ENCODE peak calls at places on chromosomes 12 and 14, in five cellular contexts. X is GM23248, R is adipocyte, T is fibroblast of lung, G is mesenchymal stem cell. E is an unnamed sample.

GRCh38 chr12:45966486-45966885 is 23.9 kb downstream of the SCAF11 start:
- DNase-seq in X (peak; percentile 79), R (peak; percentile 80), T (peak; percentile 92), G (peak; percentile 46), E (no peak)

GRCh38 chr12:62613092-62613491 is 146.5 kb downstream of the MON2 start:
- DNase-seq in X (no peak), R (no peak), T (no peak), G (no peak), E (no peak)

GRCh38 chr12:78308701-78309100 is 478.0 kb downstream of the NAV3 start:
- DNase-seq in X (no peak), R (no peak), T (no peak), G (no peak), E (no peak)

GRCh38 chr12:64696065-64696741 is 63.0 kb downstream of the GNS start:
- DNase-seq in X (peak; percentile 58), R (peak; percentile 68), T (peak; percentile 19), G (peak; percentile 60), E (no peak)

GRCh38 chr14:40218282-40218941 is 786.2 kb upstream of the FBXO33 start:
- DNase-seq in X (no peak), R (no peak), T (no peak), G (no peak), E (no peak)

GRCh38 chr12:53676715-53677611 is 1.1 kb upstream of the ATP5MC2 start:
- DNase-seq in X (peak; percentile 66), R (peak; percentile 28), T (peak; percentile 35), G (peak; percentile 44), E (no peak)

GRCh38 chr12:98438826-98439225 is 76.6 kb upstream of the TMPO start:
- DNase-seq in X (peak; percentile 6), R (no peak), T (no peak), G (no peak), E (no peak)

GRCh38 chr14:77027538-77028383 is 747 bp downstream of the IRF2BPL start:
- DNase-seq in X (peak; percentile 86), R (peak; percentile 85), T (peak; percentile 82), G (peak; percentile 84), E (no peak)

GRCh38 chr14:100589760-100590469 is 2.7 kb upstream of the BEGAIN start:
- DNase-seq in X (no peak), R (no peak), T (no peak), G (no peak), E (no peak)

GRCh38 chr12:98646165-98646764 is 1.2 kb downstream of the APAF1 start:
- DNase-seq in X (peak; percentile 63), R (peak; percentile 57), T (peak; percentile 54), G (peak; percentile 57), E (no peak)

GRCh38 chr14:53613404-53614253 is 343.0 kb downstream of the BMP4 start:
- DNase-seq in X (no peak), R (no peak), T (peak; percentile 71), G (peak; percentile 76), E (no peak)

GRCh38 chr12:109447482-109447881 is 29.6 kb downstream of the KCTD10 start:
- DNase-seq in X (no peak), R (no peak), T (no peak), G (no peak), E (no peak)

GRCh38 chr14:42391146-42391821 is 784.6 kb downstream of the LRFN5 start:
- DNase-seq in X (no peak), R (no peak), T (no peak), G (no peak), E (no peak)

GRCh38 chr12:1884651-1885050 is 33.8 kb downstream of the CACNA2D4 start:
- DNase-seq in X (no peak), R (no peak), T (no peak), G (no peak), E (no peak)

GRCh38 chr14:23147676-23148075 is 28.6 kb upstream of the CEBPE start:
- DNase-seq in X (peak; percentile 64), R (peak; percentile 58), T (peak; percentile 49), G (peak; percentile 58), E (no peak)

GRCh38 chr14:52877628-52878027 is 73.2 kb downstream of the FERMT2 start:
- DNase-seq in X (peak; percentile 74), R (peak; percentile 60), T (peak; percentile 80), G (peak; percentile 54), E (no peak)

GRCh38 chr12:30877110-30877875 is 49.3 kb upstream of the TSPAN11 start:
- DNase-seq in X (no peak), R (no peak), T (no peak), G (no peak), E (no peak)

GRCh38 chr14:100476012-100476822 is 111.0 kb downstream of the BEGAIN start:
- DNase-seq in X (peak; percentile 95), R (peak; percentile 80), T (peak; percentile 100), G (peak; percentile 93), E (no peak)

GRCh38 chr12:109109756-109110350 is 6.5 kb upstream of the ACACB start:
- DNase-seq in X (no peak), R (no peak), T (no peak), G (no peak), E (no peak)

GRCh38 chr14:91354979-91355685 is 62.5 kb downstream of the CCDC88C start:
- DNase-seq in X (no peak), R (no peak), T (no peak), G (no peak), E (no peak)

GRCh38 chr12:15749937-15750336 is 39.3 kb downstream of the EPS8 start:
- DNase-seq in X (no peak), R (no peak), T (no peak), G (no peak), E (no peak)

GRCh38 chr12:70069221-70069811 is 173.9 kb upstream of the CNOT2 start:
- DNase-seq in X (no peak), R (no peak), T (no peak), G (no peak), E (no peak)

GRCh38 chr12:6059860-6060565 is 64.5 kb downstream of the VWF start:
- DNase-seq in X (no peak), R (no peak), T (no peak), G (no peak), E (no peak)

GRCh38 chr14:104984056-104984894 is 1.3 kb upstream of the CLBA1 start:
- DNase-seq in X (no peak), R (no peak), T (no peak), G (no peak), E (no peak)

GRCh38 chr12:13255792-13256704 is 59.5 kb downstream of the EMP1 start:
- DNase-seq in X (peak; percentile 94), R (peak; percentile 97), T (peak; percentile 88), G (peak; percentile 93), E (peak; percentile 72)
- H3K9ac ChIP-seq in X (peak overlapping the region; percentile 63), R (peak overlapping the region; percentile 77), T (no peak overlapping the region), G (peak overlapping the region; percentile 85), E (no peak overlapping the region)

DNA sequence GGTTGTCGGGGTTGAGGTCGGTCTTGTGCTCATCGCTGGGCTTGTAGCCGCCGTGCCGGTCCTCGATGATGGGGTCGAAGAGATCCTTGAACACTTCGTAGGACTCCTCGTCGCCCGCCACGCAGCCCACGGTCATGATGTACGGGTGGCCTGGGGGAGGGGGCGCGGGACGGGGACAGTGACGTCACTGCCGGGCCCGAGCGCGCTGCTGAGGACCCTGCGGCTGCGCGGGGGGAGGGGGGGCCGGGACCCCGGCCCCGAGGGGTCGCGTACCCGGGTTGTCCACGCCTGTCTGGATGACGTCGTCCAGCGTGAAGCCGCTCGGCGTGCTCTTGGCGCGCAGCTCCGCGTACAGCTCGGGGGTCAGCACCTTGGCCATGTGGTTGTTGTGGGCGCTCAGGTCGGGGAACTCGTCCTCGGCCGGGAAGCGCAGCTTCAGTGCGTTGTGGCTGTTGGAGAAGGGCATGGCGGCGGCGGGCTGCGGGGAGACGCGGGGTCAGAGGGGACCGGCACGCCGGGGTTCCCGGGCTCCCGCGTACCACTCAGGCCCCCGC is 525 bp downstream of the CKB start:
- DNase-seq in X (peak; percentile 50), R (peak; percentile 39), T (no peak), G (peak; percentile 43), E (no peak)
- H3K9ac ChIP-seq in X (peak overlapping the region; percentile 30), R (peak overlapping the region; percentile 82), T (peak overlapping the region; percentile 46), G (peak overlapping the region; percentile 68), E (peak overlapping the region; percentile 15)

GRCh38 chr12:122090759-122091535 is 12.4 kb downstream of the MLXIP start:
- DNase-seq in X (peak; percentile 97), R (no peak), T (peak; percentile 98), G (peak; percentile 99), E (no peak)
- H3K9ac ChIP-seq in X (peak overlapping the region; percentile 72), R (peak overlapping the region; percentile 48), T (no peak overlapping the region), G (peak overlapping the region; percentile 48), E (no peak overlapping the region)

GRCh38 chr12:132495629-132496207 is 5.8 kb downstream of the FBRSL1 start:
- DNase-seq in X (no peak), R (no peak), T (no peak), G (no peak), E (no peak)

GRCh38 chr12:132497514-132498405 is 7.8 kb downstream of the FBRSL1 start:
- DNase-seq in X (no peak), R (no peak), T (no peak), G (no peak), E (no peak)

GRCh38 chr12:132496270-132496669 is 6.3 kb downstream of the FBRSL1 start:
- DNase-seq in X (no peak), R (no peak), T (no peak), G (no peak), E (no peak)

GRCh38 chr12:132495165-132495544 is 5.2 kb downstream of the FBRSL1 start:
- DNase-seq in X (no peak), R (no peak), T (no peak), G (no peak), E (no peak)

DNA sequence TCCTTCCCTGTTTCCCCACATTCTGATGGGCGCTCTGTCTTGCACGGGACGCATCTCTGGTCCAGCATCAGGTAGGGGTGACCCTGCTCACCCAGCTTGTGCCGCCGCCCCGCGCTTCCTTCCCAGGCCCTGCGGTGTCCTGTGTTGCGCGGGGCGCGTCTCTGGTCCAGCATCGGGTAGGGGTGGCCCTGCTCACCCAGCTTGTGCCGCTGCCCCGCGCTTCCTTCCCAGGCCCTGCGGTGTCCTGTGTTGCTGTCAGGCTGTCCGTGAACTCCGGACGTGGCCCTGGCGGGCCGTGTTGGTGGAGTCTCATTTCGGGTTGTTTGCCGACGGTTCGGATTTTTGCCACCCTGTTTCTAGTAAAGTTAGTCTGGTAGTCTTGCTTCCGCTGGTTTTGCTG is 6.8 kb downstream of the FBRSL1 start:
- DNase-seq in X (no peak), R (no peak), T (no peak), G (no peak), E (no peak)
- H3K9ac ChIP-seq in X (no peak overlapping the region), R (no peak overlapping the region), T (no peak overlapping the region), G (no peak overlapping the region), E (no peak overlapping the region)

DNA sequence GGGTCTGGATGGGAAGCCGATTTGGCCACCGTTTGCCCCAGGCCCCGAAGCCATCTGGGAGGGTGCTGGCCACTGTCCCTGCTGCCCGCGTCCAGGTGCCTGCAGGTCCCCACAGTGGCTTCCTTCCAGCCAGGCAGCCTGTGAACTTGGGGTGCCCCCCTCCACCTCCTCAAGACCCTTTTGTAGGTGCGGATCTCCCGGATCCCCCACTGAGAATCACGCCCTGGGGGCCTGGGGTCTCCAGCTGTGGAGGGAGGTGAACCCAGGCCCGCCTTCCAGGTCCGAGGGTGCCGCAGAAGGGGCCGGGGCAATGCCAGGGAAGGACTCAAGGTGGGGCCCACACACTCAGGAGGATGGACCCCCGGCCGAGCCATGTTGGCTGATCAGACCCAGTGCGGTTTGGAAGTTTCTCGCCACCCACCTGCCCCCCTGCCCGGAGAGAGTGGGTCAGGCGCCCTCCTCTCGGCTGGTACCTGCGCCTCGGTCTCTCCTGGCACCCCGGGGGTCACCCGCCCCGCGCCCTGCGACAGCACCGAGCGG is 1.7 kb downstream of the MMP17 start:
- DNase-seq in X (peak; percentile 31), R (peak; percentile 27), T (no peak), G (no peak), E (no peak)
- H3K9ac ChIP-seq in X (peak overlapping the region; percentile 73), R (peak overlapping the region; percentile 84), T (peak overlapping the region; percentile 26), G (peak overlapping the region; percentile 89), E (no peak overlapping the region)

E was measured in keratinocyte.